ENCODE peak calls at places on chromosomes 16 and 17, in nine cellular contexts. N is kidney, C is MM.1S, Q is body of pancreas, A is GM23338, T is HCT116, B is OCI-LY7, P is mammary epithelial cell, J is left ventricle myocardium inferior. U is an unnamed sample.

GRCh38 chr17:74417178-74418045 is 14.5 kb upstream of the GPRC5C start:
- DNase-seq in N (no peak), C (no peak), Q (peak; percentile 34), A (no peak), T (peak; percentile 98), B (peak; percentile 67), P (peak; percentile 81), J (no peak), U (peak; percentile 83)

GRCh38 chr17:76797441-76797840 is 59.5 kb downstream of the MFSD11 start:
- DNase-seq in N (no peak), C (no peak), Q (no peak), A (peak; percentile 46), T (no peak), B (no peak), P (no peak), J (no peak), U (no peak)

GRCh38 chr17:56125830-56126819 is 27.1 kb upstream of the ANKFN1 start:
- DNase-seq in N (no peak), C (no peak), Q (peak; percentile 20), A (peak; percentile 76), T (peak; percentile 52), B (peak; percentile 10), P (peak; percentile 17), J (no peak), U (no peak)

GRCh38 chr17:39939031-39939430 is 11.5 kb downstream of the LRRC3C start:
- DNase-seq in N (no peak), C (no peak), Q (no peak), A (no peak), T (no peak), B (no peak), P (no peak), J (no peak), U (no peak)

GRCh38 chr17:39595928-39596327 is 11.8 kb downstream of the NEUROD2 start:
- DNase-seq in N (no peak), C (no peak), Q (no peak), A (no peak), T (no peak), B (no peak), P (no peak), J (no peak), U (no peak)

GRCh38 chr17:34390649-34391048 is 27.6 kb upstream of the CCL1 start:
- DNase-seq in N (no peak), C (no peak), Q (no peak), A (no peak), T (no peak), B (no peak), P (no peak), J (no peak), U (no peak)

GRCh38 chr16:12437761-12438440 is 365.8 kb downstream of the CPPED1 start:
- DNase-seq in N (no peak), C (no peak), Q (no peak), A (no peak), T (no peak), B (no peak), P (no peak), J (no peak), U (no peak)

GRCh38 chr17:38751803-38752118 is 780 bp upstream of the PSMB3 start:
- DNase-seq in N (peak; percentile 95), C (peak; percentile 84), Q (peak; percentile 88), A (peak; percentile 90), T (peak; percentile 66), B (peak; percentile 85), P (peak; percentile 77), J (peak; percentile 76), U (peak; percentile 54)

GRCh38 chr17:57092171-57092570 is 7.1 kb downstream of the AKAP1 start:
- DNase-seq in N (no peak), C (no peak), Q (no peak), A (no peak), T (no peak), B (peak; percentile 11), P (no peak), J (no peak), U (no peak)

GRCh38 chr17:32298298-32298697 is 32.7 kb downstream of the RHBDL3 start:
- DNase-seq in N (no peak), C (no peak), Q (no peak), A (no peak), T (no peak), B (no peak), P (no peak), J (no peak), U (no peak)

GRCh38 chr17:39283896-39284295 is 58.2 kb upstream of the STAC2 start:
- DNase-seq in N (no peak), C (no peak), Q (no peak), A (no peak), T (no peak), B (no peak), P (no peak), J (no peak), U (no peak)

GRCh38 chr16:27398894-27399853 is 2.8 kb upstream of the IL21R start:
- DNase-seq in N (no peak), C (no peak), Q (no peak), A (no peak), T (no peak), B (peak; percentile 90), P (no peak), J (no peak), U (no peak)

GRCh38 chr17:75152971-75153853 is 1.1 kb downstream of the JPT1 start:
- DNase-seq in N (no peak), C (no peak), Q (peak; percentile 24), A (peak; percentile 77), T (no peak), B (peak; percentile 75), P (peak; percentile 57), J (no peak), U (no peak)

GRCh38 chr17:37605813-37606505 is 3.3 kb downstream of the SYNRG start:
- DNase-seq in N (no peak), C (peak; percentile 44), Q (no peak), A (no peak), T (no peak), B (peak; percentile 78), P (no peak), J (no peak), U (no peak)

GRCh38 chr17:33786478-33786877 is 468.6 kb upstream of the CCL2 start:
- DNase-seq in N (no peak), C (no peak), Q (no peak), A (no peak), T (no peak), B (no peak), P (no peak), J (peak; percentile 18), U (no peak)

GRCh38 chr16:88993006-88993787 is 16.2 kb upstream of the CBFA2T3 start:
- DNase-seq in N (no peak), C (no peak), Q (no peak), A (no peak), T (no peak), B (peak; percentile 67), P (no peak), J (no peak), U (no peak)

GRCh38 chr17:81509687-81510523 is 2.7 kb downstream of the ACTG1 start:
- DNase-seq in N (no peak), C (peak; percentile 19), Q (no peak), A (no peak), T (no peak), B (peak; percentile 29), P (no peak), J (no peak), U (no peak)

GRCh38 chr16:25235991-25236390 is 19.2 kb downstream of the AQP8 start:
- DNase-seq in N (no peak), C (no peak), Q (no peak), A (peak; percentile 24), T (no peak), B (no peak), P (no peak), J (no peak), U (no peak)

GRCh38 chr17:63634163-63634562 is 11.9 kb downstream of the MAP3K3 start:
- DNase-seq in N (no peak), C (no peak), Q (no peak), A (peak; percentile 48), T (no peak), B (no peak), P (no peak), J (no peak), U (no peak)

GRCh38 chr16:88742896-88743605 is 36.7 kb downstream of the CTU2 start:
- DNase-seq in N (no peak), C (no peak), Q (no peak), A (no peak), T (no peak), B (peak; percentile 59), P (no peak), J (no peak), U (no peak)

GRCh38 chr16:53717577-53717976 is 13.6 kb downstream of the FTO start:
- DNase-seq in N (no peak), C (no peak), Q (no peak), A (no peak), T (no peak), B (no peak), P (no peak), J (no peak), U (no peak)
- H3K4me1 ChIP-seq in N (peaks cover 2% of the 10 kb centered on the region), C (no peaks in the 10 kb centered on the region), Q (peaks cover 20% of the 10 kb centered on the region), A (peaks cover 13% of the 10 kb centered on the region), T (no peaks in the 10 kb centered on the region), B (no peaks in the 10 kb centered on the region), P (peaks cover 4% of the 10 kb centered on the region), J (peaks cover 43% of the 10 kb centered on the region), U (peaks cover 4% of the 10 kb centered on the region)

DNA sequence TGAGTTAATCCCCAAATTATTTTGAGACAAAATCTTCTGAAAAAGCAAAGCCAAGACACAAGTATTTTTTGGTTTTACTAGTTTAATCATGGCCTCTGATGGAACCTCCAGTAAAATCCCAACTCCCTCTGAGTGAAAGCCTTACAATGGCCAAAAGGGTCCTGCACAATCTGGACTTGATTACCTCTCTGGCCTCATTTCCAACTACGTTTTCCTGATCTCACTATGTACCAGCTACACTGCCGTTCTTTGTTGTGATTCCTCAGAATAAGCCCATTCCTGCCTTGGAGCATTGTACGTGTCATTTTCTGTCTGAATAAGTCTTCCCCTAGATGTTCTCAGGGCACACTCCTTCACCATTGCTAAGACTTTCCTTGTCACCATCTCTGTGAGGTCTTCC is 37.3 kb downstream of the SPOP start:
- DNase-seq in N (no peak), C (no peak), Q (no peak), A (no peak), T (no peak), B (no peak), P (no peak), J (no peak), U (no peak)
- H3K27ac ChIP-seq in N (no peak overlapping the region), C (no peak overlapping the region), Q (no peak overlapping the region), A (no peak overlapping the region), T (no peak overlapping the region), B (no peak overlapping the region), P (no peak overlapping the region), J (peak overlapping the region; percentile 7), U (no peak overlapping the region)

GRCh38 chr17:14211246-14211645 is 25.4 kb downstream of the CDRT15 start:
- DNase-seq in N (no peak), C (no peak), Q (no peak), A (no peak), T (no peak), B (no peak), P (no peak), J (no peak), U (no peak)
- TF ChIP-seq CTCF in N (no peak), C (no peak), Q (no peak), A (no peak), T (no peak), B (no peak), P (no peak), J (no peak), U (no peak)

DNA sequence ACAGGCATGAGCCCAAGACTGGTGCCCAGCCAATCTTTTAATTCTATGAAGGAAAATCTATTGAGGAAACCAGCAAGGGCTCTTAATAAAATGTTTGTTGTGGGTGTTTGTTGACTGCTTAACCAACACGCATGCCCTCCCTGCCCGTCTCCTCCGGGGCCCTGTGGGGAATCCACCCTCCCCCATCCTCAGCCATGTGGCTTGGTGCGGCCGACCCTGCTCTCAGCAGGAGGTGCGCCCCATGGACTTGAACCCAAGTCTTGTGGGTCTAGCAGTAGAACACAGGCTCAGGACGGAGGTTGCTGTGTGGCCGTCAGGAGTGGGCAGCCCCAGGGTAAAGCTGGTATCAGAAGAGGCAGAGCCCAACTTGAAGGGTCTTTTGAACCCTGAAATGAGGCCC is 45.1 kb upstream of the MLYCD start:
- DNase-seq in N (no peak), C (no peak), Q (no peak), A (no peak), T (no peak), B (no peak), P (no peak), J (no peak), U (no peak)
- H3K4me1 ChIP-seq in N (no peaks in the 10 kb centered on the region), C (no peaks in the 10 kb centered on the region), Q (no peaks in the 10 kb centered on the region), A (peaks cover 17% of the 10 kb centered on the region), T (no peaks in the 10 kb centered on the region), B (no peaks in the 10 kb centered on the region), P (no peaks in the 10 kb centered on the region), J (no peaks in the 10 kb centered on the region), U (no peaks in the 10 kb centered on the region)

U was measured in foreskin keratinocyte.